ENCODE peak calls at places on chromosome 17, in seven cellular contexts. V is fibroblast of lung, Y is GM20000, M is PC-3, F is right lobe of liver, W is neural crest cell, U is MCF 10A. X is an unnamed sample.

GRCh38 chr17:79607941-79608728 is 2.7 kb downstream of the RBFOX3 start:
- DNase-seq in U (no peak), F (no peak), M (peak), V (peak), Y (peak), W (peak), X (no peak)

GRCh38 chr17:35046740-35047283 is 16.7 kb downstream of the RFFL start:
- DNase-seq in Y (peak), V (peak), W (no peak), M (no peak), F (no peak), U (peak), X (peak)

GRCh38 chr17:41547378-41547841 is 19.3 kb upstream of the KRT19 start:
- DNase-seq in M (peak), U (no peak), Y (no peak), W (no peak), F (no peak), V (peak), X (no peak)

GRCh38 chr17:66737524-66737923 is 97.4 kb upstream of the CACNG5 start:
- DNase-seq in M (no peak), U (no peak), W (peak), V (peak), F (no peak), Y (no peak), X (no peak)

GRCh38 chr17:68389041-68389440 is 68.3 kb downstream of the WIPI1 start:
- DNase-seq in U (no peak), Y (no peak), F (no peak), W (no peak), M (no peak), V (no peak), X (no peak)

GRCh38 chr17:27609606-27610303 is 21.2 kb upstream of the LGALS9 start:
- DNase-seq in M (peak), U (peak), V (no peak), Y (peak), W (no peak), F (peak), X (no peak)

GRCh38 chr17:6711081-6711674 is 2.0 kb downstream of the SLC13A5 start:
- DNase-seq in U (peak), W (no peak), V (peak), M (no peak), Y (no peak), F (peak), X (no peak)

GRCh38 chr17:44007346-44008204 is 3.2 kb downstream of the NAGS start:
- DNase-seq in W (no peak), Y (no peak), M (peak), U (peak), V (peak), F (no peak), X (no peak)

GRCh38 chr17:57662644-57663308 is 82.3 kb downstream of the CCDC182 start:
- DNase-seq in F (peak), M (peak), W (peak), U (peak), V (peak), Y (no peak), X (peak)

GRCh38 chr17:10460062-10460461 is 9.3 kb downstream of the MYH4 start:
- DNase-seq in U (no peak), Y (no peak), M (no peak), F (no peak), V (no peak), W (no peak), X (no peak)

GRCh38 chr17:10457952-10458351 is 11.4 kb downstream of the MYH4 start:
- DNase-seq in V (no peak), F (no peak), U (no peak), W (no peak), Y (no peak), M (no peak), X (no peak)

GRCh38 chr17:10463402-10463801 is 6.0 kb downstream of the MYH4 start:
- DNase-seq in U (peak), W (no peak), M (no peak), Y (no peak), F (no peak), V (no peak), X (no peak)
- TF ChIP-seq CTCF in U (no peak), W (no peak), M (no peak), Y (no peak), F (no peak), V (no peak), X (no peak)

GRCh38 chr17:16286947-16287562 is 66.2 kb downstream of the CENPV start:
- DNase-seq in V (no peak), F (no peak), Y (peak), U (peak), M (no peak), W (no peak), X (no peak)
- TF ChIP-seq CTCF in V (peak), F (no peak), Y (peak), U (no peak), M (peak), W (no peak), X (no peak)

DNA sequence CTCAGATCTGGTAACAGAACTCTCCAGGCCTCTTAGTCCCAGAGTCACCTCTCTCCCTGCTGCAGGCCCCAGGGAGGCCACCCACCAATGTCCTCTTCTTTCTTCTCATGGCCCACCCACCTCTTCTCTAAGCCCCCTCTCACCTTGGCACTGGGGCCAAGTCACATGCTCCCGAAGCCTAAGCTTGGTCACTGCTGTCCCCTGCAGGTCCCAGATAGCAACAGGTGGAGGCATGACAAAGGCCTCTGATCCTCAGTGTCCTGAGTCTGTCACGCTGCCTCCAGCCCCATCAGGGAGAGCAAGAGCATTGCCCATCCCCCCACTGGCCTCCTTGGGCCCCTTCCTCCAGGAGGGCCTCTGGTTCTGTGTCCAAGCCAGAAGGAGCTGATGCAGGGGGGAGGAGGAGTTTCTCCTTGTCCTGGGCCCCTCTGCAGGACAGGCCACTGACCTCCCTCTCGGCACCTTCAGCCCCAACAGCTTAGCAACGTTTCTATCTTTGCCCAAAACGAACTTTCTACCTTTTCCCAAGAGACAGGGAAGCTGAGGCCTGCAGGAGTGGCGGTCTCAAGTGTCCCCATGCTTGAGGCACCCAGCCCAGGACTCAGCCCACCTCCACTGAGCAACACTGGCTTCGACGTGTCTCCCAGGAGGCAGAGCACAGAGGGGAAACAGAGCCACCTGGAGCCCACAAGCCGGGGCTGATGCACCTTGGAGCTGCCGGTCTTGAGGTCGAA is 8.6 kb downstream of the P2RX1 start:
- DNase-seq in U (peak), W (no peak), M (no peak), F (no peak), Y (no peak), V (no peak), X (no peak)
- TF ChIP-seq CTCF in U (peak), W (no peak), M (peak), F (no peak), Y (peak), V (peak), X (no peak)

DNA sequence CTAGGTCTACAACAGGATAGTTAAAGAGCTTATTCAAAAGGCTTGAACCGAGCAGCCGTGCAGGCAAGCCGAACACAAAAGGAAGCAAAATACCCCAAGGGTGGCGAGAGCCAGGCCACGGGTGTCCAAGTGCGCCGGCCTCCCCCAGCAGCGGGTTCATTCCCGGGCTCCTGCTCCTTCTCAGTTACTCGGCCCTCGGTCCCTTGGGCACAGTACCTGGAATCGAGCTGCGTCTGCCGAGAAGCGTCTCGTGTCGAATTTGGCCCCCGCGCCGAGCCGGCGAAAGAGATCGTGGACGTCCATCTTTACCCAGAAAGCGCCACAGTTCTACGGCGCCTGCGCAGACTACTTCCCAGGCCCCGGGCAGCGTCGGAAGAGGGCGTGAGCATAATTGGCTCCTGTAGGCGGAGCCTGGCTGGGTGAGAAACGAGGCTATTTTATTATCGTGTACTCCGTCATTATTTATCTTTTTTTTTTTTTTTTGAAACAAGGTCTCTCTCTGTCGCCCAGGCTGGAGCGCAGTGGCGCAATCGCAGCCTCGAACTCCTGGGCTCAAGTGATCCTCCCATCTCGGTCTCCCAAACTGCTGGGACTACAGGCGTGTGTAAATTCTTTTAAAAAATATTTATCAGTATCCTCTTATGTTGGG is at the start of gene DDX52:
- DNase-seq in U (peak), W (peak), F (peak), Y (peak), M (peak), V (peak), X (peak)
- TF ChIP-seq CTCF in U (no peak), W (no peak), F (peak), Y (no peak), M (no peak), V (no peak), X (peak)

GRCh38 chr17:49557204-49558024 is 18.3 kb upstream of the NXPH3 start:
- DNase-seq in U (peak), W (peak), V (peak), Y (peak), F (no peak), M (peak), X (peak)
- TF ChIP-seq CTCF in U (peak), W (peak), V (peak), Y (peak), F (peak), M (peak), X (peak)

DNA sequence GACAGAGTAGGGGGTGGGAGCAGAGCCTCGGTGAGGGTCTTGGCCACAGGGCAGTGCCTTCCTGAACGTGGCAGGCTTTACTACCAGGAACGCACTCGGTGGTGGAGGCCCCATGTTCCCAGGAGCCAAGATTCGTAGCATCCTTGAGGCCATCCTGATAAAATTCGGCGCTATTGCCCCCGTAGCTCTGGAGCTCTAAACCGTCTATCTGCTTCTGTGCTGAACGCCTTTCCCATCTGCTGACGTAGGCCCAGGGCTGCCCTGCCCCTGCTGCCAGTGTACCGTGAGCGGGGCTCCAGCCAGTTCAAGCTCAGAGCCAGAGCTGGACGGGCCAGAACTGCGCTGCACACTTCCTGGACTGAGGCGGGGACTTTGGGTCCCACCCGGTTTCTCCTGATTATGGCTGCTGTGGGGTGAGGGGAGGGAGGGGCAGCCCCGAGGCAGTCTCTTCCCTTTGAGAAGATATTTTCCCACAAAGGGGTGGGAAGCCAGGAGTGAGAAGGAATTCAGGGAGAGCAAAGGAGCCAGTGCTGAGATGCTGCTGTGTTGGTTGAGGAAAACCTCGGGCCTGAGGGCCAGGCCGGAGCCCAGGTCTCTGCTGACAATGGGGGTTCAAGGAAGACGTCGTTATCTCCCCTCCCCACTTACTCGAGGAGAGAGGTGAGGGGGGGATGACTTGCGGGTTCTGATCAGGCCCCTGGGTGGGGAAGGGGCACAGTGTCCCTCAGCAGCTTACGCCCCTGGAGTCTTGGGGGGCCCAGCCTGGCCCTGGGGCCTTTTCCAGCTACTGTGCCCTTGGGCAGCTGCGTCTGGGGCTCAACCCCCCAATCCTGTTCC is 29.4 kb downstream of the OR1D5 start:
- DNase-seq in V (no peak), W (no peak), F (no peak), U (no peak), M (no peak), Y (no peak), X (no peak)
- TF ChIP-seq CTCF in V (no peak), W (no peak), F (no peak), U (no peak), M (no peak), Y (no peak), X (no peak)

DNA sequence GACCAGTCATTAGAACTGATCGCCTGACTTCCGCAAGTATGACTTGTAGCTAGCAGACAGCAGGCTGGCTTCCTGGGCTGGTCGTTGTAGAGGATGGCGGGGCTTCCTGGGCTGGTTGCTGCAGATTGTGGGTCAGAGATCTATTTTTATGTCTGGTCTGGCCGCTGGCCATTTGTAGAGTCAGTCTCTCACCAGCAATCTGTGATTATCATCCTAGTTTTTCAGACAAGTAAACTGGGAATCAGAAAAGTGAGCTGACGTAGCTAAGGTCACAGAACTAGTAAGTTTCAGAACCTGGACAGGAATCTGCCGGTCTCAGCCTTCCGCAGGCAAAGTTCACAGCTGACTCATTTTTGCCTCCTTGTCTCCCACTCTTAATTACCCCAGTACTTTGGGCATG is 19.1 kb downstream of the GPR142 start:
- DNase-seq in V (peak), Y (no peak), M (no peak), W (no peak), U (no peak), F (no peak), X (no peak)
- TF ChIP-seq CTCF in V (no peak), Y (no peak), M (no peak), W (no peak), U (no peak), F (no peak), X (no peak)

GRCh38 chr17:62179525-62180161 is 114.6 kb upstream of the MED13 start:
- DNase-seq in F (no peak), Y (no peak), W (no peak), V (peak), M (peak), U (peak), X (no peak)
- TF ChIP-seq CTCF in F (no peak), Y (no peak), W (no peak), V (no peak), M (peak), U (peak), X (no peak)

GRCh38 chr17:37190493-37190892 is 185.3 kb upstream of the C17orf78 start:
- DNase-seq in U (no peak), V (no peak), F (no peak), Y (no peak), W (no peak), M (no peak), X (no peak)
- TF ChIP-seq CTCF in U (no peak), V (peak), F (no peak), Y (no peak), W (peak), M (peak), X (no peak)